ENCODE peak calls at places on chromosomes 1 and 21, in ten cellular contexts. U is fibroblast of mammary gland, X is lower leg skin, A is mucosa of descending colon, N is thoracic aorta, E is upper lobe of left lung, J is BE2C, C is PC-9, R is AG10803, I is heart right ventricle. Y is an unnamed sample.

GRCh38 chr1:68320349-68320748 is 88.0 kb upstream of the WLS start:
- DNase-seq in I (no peak), J (no peak), E (no peak), A (no peak), C (no peak), U (no peak), R (no peak), X (no peak), N (no peak), Y (no peak)

GRCh38 chr1:115133440-115133839 is 44.1 kb upstream of the TSPAN2 start:
- DNase-seq in C (no peak), I (no peak), N (no peak), U (peak; percentile 35), J (no peak), R (peak; percentile 34), X (no peak), A (no peak), E (no peak), Y (no peak)

GRCh38 chr21:42039470-42039901 is 29.3 kb upstream of the ZBTB21 start:
- DNase-seq in C (no peak), X (peak; percentile 55), E (peak; percentile 65), R (peak; percentile 90), A (no peak), N (no peak), I (no peak), J (no peak), U (peak; percentile 90), Y (no peak)

GRCh38 chr1:201881617-201882016 is 7.1 kb upstream of the SHISA4 start:
- DNase-seq in E (no peak), N (no peak), J (no peak), R (no peak), A (no peak), I (no peak), U (no peak), X (no peak), C (no peak), Y (no peak)

GRCh38 chr1:79040424-79041089 is 34.0 kb upstream of the ADGRL4 start:
- DNase-seq in R (peak; percentile 6), C (no peak), X (no peak), E (no peak), I (no peak), A (no peak), N (no peak), U (peak; percentile 41), J (no peak), Y (no peak)

GRCh38 chr1:67479146-67479891 is 49.1 kb upstream of the SERBP1 start:
- DNase-seq in N (peak; percentile 17), U (peak; percentile 21), I (peak; percentile 28), A (peak; percentile 18), J (no peak), X (no peak), C (peak; percentile 47), E (peak; percentile 29), R (peak; percentile 18), Y (no peak)

GRCh38 chr1:89888480-89889335 is 67.9 kb downstream of the LRRC8D start:
- DNase-seq in J (peak; percentile 52), E (no peak), N (no peak), A (no peak), C (no peak), R (no peak), I (no peak), U (no peak), X (no peak), Y (no peak)

GRCh38 chr21:44866780-44867179 is 6.7 kb downstream of the PTTG1IP start:
- DNase-seq in A (no peak), C (no peak), I (no peak), E (no peak), N (no peak), X (no peak), R (no peak), J (no peak), U (peak; percentile 76), Y (no peak)

GRCh38 chr1:6241887-6242740 is 1.9 kb upstream of the HES3 start:
- DNase-seq in R (no peak), A (no peak), J (no peak), N (no peak), X (no peak), C (no peak), U (no peak), I (no peak), E (no peak), Y (no peak)

GRCh38 chr1:4756851-4757580 is 102.6 kb downstream of the AJAP1 start:
- DNase-seq in X (no peak), U (no peak), C (no peak), A (no peak), J (no peak), N (no peak), R (no peak), I (no peak), E (no peak), Y (no peak)

GRCh38 chr1:47529520-47530098 is 91.8 kb downstream of the FOXD2 start:
- DNase-seq in I (no peak), E (no peak), C (no peak), N (no peak), J (no peak), A (no peak), R (no peak), X (no peak), U (no peak), Y (no peak)

GRCh38 chr1:29687601-29688244 is 451.4 kb downstream of the PTPRU start:
- DNase-seq in R (peak; percentile 71), N (no peak), U (no peak), J (peak; percentile 31), C (no peak), I (no peak), A (no peak), X (no peak), E (peak; percentile 9), Y (peak; percentile 1)

GRCh38 chr1:241738284-241738683 is 86.2 kb downstream of the WDR64 start:
- DNase-seq in R (no peak), A (no peak), C (no peak), X (no peak), U (no peak), N (no peak), I (no peak), J (no peak), E (no peak), Y (no peak)

GRCh38 chr1:156804572-156805243 is 11.9 kb downstream of the SH2D2A start:
- DNase-seq in C (no peak), R (peak; percentile 37), A (no peak), U (peak; percentile 50), I (no peak), J (peak; percentile 39), E (no peak), N (no peak), X (no peak), Y (no peak)

GRCh38 chr1:159199901-159200300 is 4.8 kb upstream of the ACKR1 start:
- DNase-seq in I (no peak), X (no peak), E (no peak), U (no peak), R (no peak), N (no peak), C (no peak), J (no peak), A (no peak), Y (no peak)

GRCh38 chr1:159197767-159198557 is 6.7 kb upstream of the ACKR1 start:
- DNase-seq in E (peak; percentile 65), C (no peak), J (peak; percentile 72), X (peak; percentile 71), U (peak; percentile 80), N (peak; percentile 34), R (peak; percentile 74), I (peak; percentile 69), A (peak; percentile 85), Y (peak; percentile 47)

GRCh38 chr1:159200759-159201158 is 3.9 kb upstream of the ACKR1 start:
- DNase-seq in E (no peak), C (no peak), R (no peak), A (no peak), X (no peak), J (no peak), U (no peak), N (no peak), I (no peak), Y (no peak)

GRCh38 chr1:159196543-159196942 is 8.1 kb upstream of the ACKR1 start:
- DNase-seq in U (no peak), X (no peak), N (no peak), I (no peak), C (no peak), A (no peak), J (no peak), E (no peak), R (no peak), Y (no peak)
- TF ChIP-seq CTCF in U (peak; percentile 25), X (no peak), N (no peak), I (no peak), C (no peak), A (no peak), J (peak; percentile 22), E (no peak), R (peak; percentile 26), Y (no peak)

DNA sequence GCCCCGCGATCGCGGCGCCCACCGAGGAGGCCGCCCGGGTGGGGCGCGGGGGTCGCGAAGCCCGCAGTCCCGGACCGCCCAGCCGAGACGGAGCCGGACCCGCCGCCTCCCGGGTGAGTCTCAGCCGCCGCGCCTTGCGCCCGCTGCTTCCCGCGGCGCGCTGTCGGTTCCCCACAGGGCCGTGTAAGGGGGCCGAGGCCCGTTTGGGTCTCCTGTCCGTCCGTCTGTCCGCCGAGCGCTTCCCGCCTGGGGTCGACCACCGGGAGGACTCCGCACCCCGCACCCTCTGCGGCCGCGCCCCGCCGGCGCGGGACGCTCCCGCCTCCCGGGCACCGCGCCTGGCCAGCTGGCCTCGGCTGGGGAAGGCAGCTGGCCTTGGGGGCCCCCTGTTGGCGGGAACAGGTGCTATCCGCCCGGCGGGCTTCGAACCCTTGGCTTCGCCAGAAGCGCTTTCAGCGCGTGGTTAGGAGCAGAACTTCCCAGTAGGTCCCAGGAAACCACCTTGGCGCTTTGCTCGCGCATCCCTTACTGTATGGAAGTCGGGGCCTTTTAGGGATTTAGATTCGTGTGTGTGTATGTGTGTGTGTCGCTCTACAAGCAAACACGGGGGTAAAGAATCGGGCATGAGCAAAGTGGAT is 414 bp downstream of the TMEM51 start:
- DNase-seq in N (no peak), J (peak; percentile 67), E (peak; percentile 48), I (peak; percentile 48), A (peak; percentile 79), R (peak; percentile 40), X (no peak), C (peak; percentile 40), U (peak; percentile 49), Y (peak; percentile 77)
- TF ChIP-seq CTCF in N (peak; percentile 61), J (peak; percentile 51), E (peak; percentile 67), I (peak; percentile 49), A (peak; percentile 59), R (peak; percentile 56), X (no peak), C (peak; percentile 76), U (peak; percentile 48), Y (peak; percentile 71)

DNA sequence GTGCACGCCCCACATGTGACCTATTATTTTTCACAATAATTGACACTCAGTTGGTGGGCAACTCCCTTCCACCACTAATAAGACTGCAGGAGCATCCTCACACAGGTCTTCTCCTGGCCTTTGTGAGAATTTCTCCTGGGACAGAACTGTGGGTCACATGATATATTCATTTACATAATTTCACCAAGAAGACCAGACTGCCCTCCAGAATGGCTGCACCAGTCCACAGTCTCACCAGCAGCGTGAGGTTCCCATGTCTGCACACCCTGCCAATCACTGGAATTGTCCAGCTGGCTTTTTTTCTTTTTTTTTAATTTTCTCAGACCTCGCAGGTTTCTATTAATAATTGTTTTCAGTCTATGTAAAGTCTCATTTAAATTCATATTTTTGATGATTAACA is 41.3 kb downstream of the ATP1A1 start:
- DNase-seq in U (no peak), A (no peak), X (no peak), I (no peak), C (no peak), J (no peak), E (no peak), R (no peak), N (no peak), Y (no peak)
- TF ChIP-seq CTCF in U (no peak), A (no peak), X (no peak), I (no peak), C (no peak), J (no peak), E (no peak), R (no peak), N (no peak), Y (no peak)

GRCh38 chr1:206663832-206664652 is 20.7 kb upstream of the MAPKAPK2 start:
- DNase-seq in E (peak; percentile 57), U (peak; percentile 75), X (peak; percentile 68), A (peak; percentile 86), R (peak; percentile 53), N (no peak), I (peak; percentile 77), J (peak; percentile 80), C (no peak), Y (peak; percentile 86)
- TF ChIP-seq CTCF in E (peak; percentile 83), U (peak; percentile 84), X (no peak), A (no peak), R (peak; percentile 81), N (peak; percentile 90), I (peak; percentile 85), J (peak; percentile 82), C (peak; percentile 94), Y (peak; percentile 96)